ENCODE peak calls at places on chromosomes 13 and 19, in five cellular contexts. K is thoracic aorta, L is AG09309, G is heart right ventricle, N is MCF 10A. D is an unnamed sample.

GRCh38 chr19:49104229-49104864 is 9.8 kb upstream of the LIN7B start:
- DNase-seq in K (no peak), L (no peak), G (no peak), N (no peak), D (no peak)

GRCh38 chr19:16615788-16616187 is 12.2 kb downstream of the MED26 start:
- DNase-seq in K (no peak), L (no peak), G (no peak), N (no peak), D (no peak)

GRCh38 chr19:768424-768823 is 17.5 kb downstream of the MISP start:
- DNase-seq in K (no peak), L (peak; percentile 70), G (no peak), N (no peak), D (peak; percentile 89)

GRCh38 chr19:3985643-3986259 is 488 bp upstream of the EEF2 start:
- DNase-seq in K (no peak), L (no peak), G (no peak), N (peak; percentile 13), D (no peak)

GRCh38 chr19:35395762-35396199 is 24.9 kb downstream of the GPR42 start:
- DNase-seq in K (no peak), L (no peak), G (no peak), N (no peak), D (no peak)

GRCh38 chr13:45768668-45769067 is 66.5 kb downstream of the CBY2 start:
- DNase-seq in K (no peak), L (no peak), G (no peak), N (no peak), D (no peak)

GRCh38 chr19:30719189-30719990 is 347.2 kb downstream of the ZNF536 start:
- DNase-seq in K (no peak), L (no peak), G (peak; percentile 74), N (no peak), D (no peak)

GRCh38 chr19:42277821-42278809 is 9.1 kb downstream of the CIC start:
- DNase-seq in K (no peak), L (no peak), G (peak; percentile 40), N (no peak), D (no peak)

GRCh38 chr13:53238241-53238640 is 209.6 kb downstream of the OLFM4 start:
- DNase-seq in K (no peak), L (no peak), G (no peak), N (no peak), D (no peak)

GRCh38 chr13:83935566-83935965 is 53.3 kb upstream of the SLITRK1 start:
- DNase-seq in K (no peak), L (no peak), G (no peak), N (peak; percentile 47), D (no peak)

GRCh38 chr19:28553764-28554163 is 659.2 kb downstream of the UQCRFS1 start:
- DNase-seq in K (no peak), L (no peak), G (no peak), N (no peak), D (no peak)

DNA sequence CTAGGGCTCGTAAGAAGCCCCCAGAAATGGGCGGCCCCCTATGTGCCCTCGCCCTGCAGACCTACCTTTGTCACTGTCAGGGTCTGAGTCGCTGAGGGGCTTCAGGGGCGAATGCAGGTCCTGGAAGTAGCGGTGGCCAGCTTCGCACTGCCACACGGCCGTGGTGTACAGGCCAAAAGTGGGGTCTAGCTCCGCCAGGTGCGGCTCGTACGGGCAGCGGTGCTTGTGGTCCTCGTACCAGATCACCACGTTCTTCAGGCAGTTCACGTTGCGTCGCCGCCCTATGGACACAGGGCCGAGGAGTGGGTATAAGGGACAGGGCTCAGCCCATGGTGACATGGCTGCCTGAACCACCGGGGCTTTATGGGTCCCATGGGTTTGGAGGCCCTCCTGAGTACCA is 9.8 kb downstream of the ZNF653 start:
- DNase-seq in K (no peak), L (no peak), G (no peak), N (no peak), D (no peak)
- TF ChIP-seq CTCF in K (no peak), L (no peak), G (no peak), N (no peak), D (no peak)

DNA sequence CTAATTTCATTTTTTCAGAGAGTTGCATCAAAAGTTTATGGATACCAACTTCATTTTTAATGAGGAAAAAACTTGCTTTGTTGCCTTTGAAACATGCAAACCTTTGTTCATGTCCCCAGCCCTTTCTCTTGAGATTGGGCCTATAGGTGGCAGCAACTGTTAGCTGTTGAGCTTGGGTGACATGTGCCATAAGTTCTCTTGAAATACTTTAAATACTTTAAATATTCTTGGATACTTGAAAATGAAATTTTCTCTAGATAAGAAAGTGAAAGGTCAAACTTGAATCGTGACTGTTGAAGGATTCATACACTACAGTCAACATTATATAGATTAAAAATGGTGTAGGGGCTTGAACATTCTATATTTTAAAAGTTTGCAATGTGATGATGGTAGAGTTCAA is 294.9 kb downstream of the NDFIP2 start:
- DNase-seq in K (no peak), L (peak; percentile 57), G (peak; percentile 36), N (peak; percentile 58), D (peak; percentile 63)
- TF ChIP-seq CTCF in K (peak; percentile 48), L (peak; percentile 80), G (peak; percentile 74), N (peak; percentile 53), D (peak; percentile 72)

DNA sequence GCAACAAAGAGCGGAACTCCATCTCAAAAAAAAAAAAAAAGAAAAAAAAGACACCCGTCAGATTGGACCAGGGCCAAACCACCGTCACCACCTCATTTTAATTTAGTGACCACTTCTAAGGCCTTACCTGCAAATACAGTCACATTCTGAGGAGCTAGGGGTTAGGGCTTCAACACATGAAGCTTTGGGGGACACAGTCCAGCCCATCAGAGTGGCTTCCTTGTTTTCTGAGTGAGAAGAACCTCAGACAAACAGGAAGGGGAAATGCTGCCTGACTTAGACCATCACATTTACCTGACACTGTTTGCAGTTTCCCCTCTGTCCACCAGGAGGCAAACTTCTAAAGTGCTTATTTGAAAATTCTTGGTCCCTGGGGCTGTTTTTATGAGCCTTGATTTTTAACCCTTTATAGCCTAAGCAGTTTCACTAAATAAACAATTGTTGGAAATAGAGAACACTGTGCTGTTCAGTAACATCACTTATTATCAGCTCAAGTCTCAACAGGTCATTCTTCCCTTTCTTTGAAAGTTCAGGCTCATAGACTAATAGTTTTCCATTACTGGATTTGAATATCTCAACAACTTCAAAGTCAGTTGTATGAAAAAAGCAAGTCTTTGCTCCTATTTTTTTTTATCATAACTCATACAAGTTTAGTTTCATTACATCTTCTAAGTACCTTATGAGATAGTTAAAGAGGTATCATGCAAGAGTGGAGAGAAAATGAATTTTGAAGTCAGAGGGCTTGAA is 74.9 kb upstream of the WASF3 start:
- DNase-seq in K (peak; percentile 30), L (peak; percentile 13), G (peak; percentile 62), N (peak; percentile 84), D (peak; percentile 65)
- TF ChIP-seq CTCF in K (peak; percentile 81), L (peak; percentile 89), G (peak; percentile 83), N (peak; percentile 74), D (peak; percentile 95)

GRCh38 chr19:23436944-23437343 is 41.7 kb upstream of the ZNF91 start:
- DNase-seq in K (no peak), L (no peak), G (no peak), N (no peak), D (no peak)
- TF ChIP-seq CTCF in K (no peak), L (peak; percentile 38), G (no peak), N (no peak), D (peak; percentile 33)

D was measured in astrocyte of the cerebellum.